ENCODE peak calls at places on chromosomes 3 and 15, in ten cellular contexts. L is transverse colon; U is lower lobe of right lung; H is tibial nerve; Y is MM.1S; I is iPS DF 6.9; T is psoas muscle; K is CD4-positive, CD25-positive, alpha-beta regulatory T cell; Q is coronary artery; A is upper lobe of left lung. N is an unnamed sample.

GRCh38 chr15:86266896-86267484 is 187.3 kb downstream of the AGBL1 start:
- DNase-seq in T (no peak), A (no peak), I (no peak), U (no peak), Q (no peak), K (no peak), Y (no peak), L (no peak), H (no peak), N (no peak)

GRCh38 chr3:197027151-197027895 is 2.3 kb downstream of the MELTF start:
- DNase-seq in U (no peak), A (peak; percentile 75), I (no peak), L (no peak), Q (peak; percentile 71), K (no peak), T (no peak), H (no peak), Y (no peak), N (no peak)

GRCh38 chr3:157086775-157087174 is 73.2 kb downstream of the CCNL1 start:
- DNase-seq in H (no peak), K (no peak), L (no peak), Y (no peak), U (no peak), Q (no peak), A (no peak), T (no peak), I (no peak), N (no peak)

GRCh38 chr3:168467085-168467714 is 371.5 kb upstream of the GOLIM4 start:
- DNase-seq in T (no peak), Q (no peak), U (no peak), I (peak; percentile 31), A (no peak), Y (peak; percentile 84), K (no peak), L (no peak), H (peak; percentile 14), N (no peak)

GRCh38 chr3:143484851-143485512 is 363.3 kb downstream of the SLC9A9 start:
- DNase-seq in Q (no peak), L (no peak), H (no peak), T (no peak), K (no peak), U (no peak), A (no peak), I (no peak), Y (no peak), N (no peak)

GRCh38 chr3:50658416-50658815 is 16.3 kb upstream of the DOCK3 start:
- DNase-seq in L (no peak), Q (peak; percentile 58), A (no peak), K (no peak), H (no peak), T (peak; percentile 11), Y (no peak), I (no peak), U (no peak), N (no peak)

GRCh38 chr15:29695486-29696167 is 126.6 kb downstream of the TJP1 start:
- DNase-seq in A (no peak), K (no peak), T (no peak), Y (peak; percentile 11), H (no peak), L (no peak), I (no peak), Q (no peak), U (no peak), N (no peak)

GRCh38 chr3:195221015-195221853 is 49.7 kb downstream of the XXYLT1 start:
- DNase-seq in A (no peak), T (no peak), I (no peak), U (no peak), Q (peak; percentile 72), K (no peak), Y (no peak), L (no peak), H (no peak), N (no peak)

GRCh38 chr15:78944669-78945407 is at the start of gene CTSH:
- DNase-seq in T (peak; percentile 88), K (peak; percentile 73), H (peak; percentile 42), Y (peak; percentile 77), I (peak; percentile 27), A (peak; percentile 98), U (peak; percentile 94), Q (no peak), L (peak; percentile 91), N (peak; percentile 75)

GRCh38 chr15:77251662-77252061 is 168.2 kb downstream of the PEAK1 start:
- DNase-seq in T (no peak), L (no peak), U (no peak), K (no peak), Q (no peak), I (peak; percentile 7), Y (no peak), A (no peak), H (no peak), N (peak; percentile 25)

DNA sequence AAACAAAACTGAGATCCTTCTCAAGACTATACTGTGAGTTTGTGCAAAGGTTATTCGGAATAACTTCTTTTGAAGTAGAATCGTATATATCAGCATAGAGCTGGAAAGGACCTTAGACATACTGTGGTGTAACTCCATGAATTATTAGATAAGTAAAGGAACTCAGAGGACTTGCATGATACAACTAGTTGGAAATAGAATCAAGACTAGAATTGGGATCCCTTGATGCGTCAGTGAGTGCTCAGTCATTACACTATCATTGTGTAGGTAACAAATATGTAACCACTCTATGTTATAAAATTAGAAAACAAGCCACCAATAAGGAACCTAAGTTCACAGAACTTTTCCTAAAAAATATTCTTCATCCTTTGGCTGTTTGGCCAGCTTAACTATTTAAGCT is 61.1 kb downstream of the CBLB start:
- DNase-seq in L (no peak), T (no peak), K (no peak), H (no peak), I (no peak), Y (no peak), U (no peak), A (no peak), Q (no peak), N (no peak)
- H3K27ac ChIP-seq in L (no peak overlapping the region), T (no peak overlapping the region), K (no peak overlapping the region), H (no peak overlapping the region), I (no peak overlapping the region), Y (no peak overlapping the region), U (no peak overlapping the region), A (no peak overlapping the region), Q (no peak overlapping the region), N (no peak overlapping the region)

DNA sequence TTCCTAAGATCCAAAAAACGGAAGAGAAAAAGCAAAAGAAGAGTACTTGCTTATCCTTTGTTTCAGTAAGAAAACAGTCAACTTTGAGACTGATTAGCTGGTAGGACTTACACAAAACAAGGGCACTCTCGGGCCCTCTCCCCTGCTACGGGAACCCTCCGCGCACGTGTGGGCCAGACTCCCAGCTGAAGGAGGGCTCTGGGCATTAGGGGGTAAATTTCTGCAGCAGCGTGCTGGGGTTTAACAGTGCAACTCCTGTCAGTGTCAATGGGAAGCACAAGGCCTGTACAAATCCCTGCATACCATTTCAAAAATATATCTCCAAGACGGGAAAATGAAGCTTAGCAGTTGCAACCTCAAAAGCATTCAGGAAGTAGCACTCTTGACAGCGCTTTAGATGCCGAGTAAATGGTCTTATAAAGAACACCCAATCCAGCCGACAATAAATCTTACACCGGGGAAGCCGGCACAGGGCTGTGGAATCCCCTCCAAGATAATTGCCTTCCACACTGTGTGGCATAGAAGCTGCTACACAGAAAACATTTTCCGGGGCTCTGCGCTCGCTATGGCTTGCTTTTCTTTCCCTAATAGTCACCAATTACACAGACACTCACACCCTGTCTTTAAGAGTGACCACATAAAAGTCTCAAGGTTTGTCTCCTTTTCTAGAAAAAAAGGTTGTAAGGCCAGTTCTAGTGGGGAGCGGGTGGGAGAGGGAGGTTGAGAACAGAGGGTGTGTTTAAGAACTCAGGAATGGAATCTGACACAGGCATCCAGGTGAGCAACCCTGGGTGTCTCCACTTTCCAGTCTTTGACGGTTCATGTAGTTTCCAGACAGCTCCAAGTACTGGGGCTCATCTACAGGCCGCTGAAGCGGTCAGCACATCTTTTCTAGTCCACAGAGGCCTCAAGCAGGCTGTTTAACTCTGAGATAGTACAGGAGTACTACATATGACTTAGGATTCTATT is 512.7 kb downstream of the FOXP1 start:
- DNase-seq in T (no peak), H (no peak), Y (no peak), A (peak; percentile 21), K (no peak), Q (no peak), I (no peak), L (no peak), U (no peak), N (no peak)
- H3K27ac ChIP-seq in T (no peak overlapping the region), H (no peak overlapping the region), Y (no peak overlapping the region), A (peak overlapping the region; percentile 35), K (no peak overlapping the region), Q (peak overlapping the region; percentile 71), I (no peak overlapping the region), L (peak overlapping the region; percentile 98), U (no peak overlapping the region), N (no peak overlapping the region)

GRCh38 chr3:15223684-15224575 is 17.9 kb downstream of the CAPN7 start:
- DNase-seq in H (no peak), A (no peak), U (no peak), T (no peak), Y (no peak), Q (no peak), K (no peak), I (no peak), L (no peak), N (no peak)
- H3K27ac ChIP-seq in H (no peak overlapping the region), A (no peak overlapping the region), U (no peak overlapping the region), T (no peak overlapping the region), Y (no peak overlapping the region), Q (no peak overlapping the region), K (no peak overlapping the region), I (no peak overlapping the region), L (no peak overlapping the region), N (peak overlapping the region; percentile 66)

GRCh38 chr3:164390046-164390445 is 688.2 kb downstream of the SI start:
- DNase-seq in H (no peak), L (no peak), A (no peak), U (no peak), I (no peak), K (no peak), Q (no peak), Y (no peak), T (no peak), N (no peak)

GRCh38 chr3:164393171-164393570 is 685.1 kb downstream of the SI start:
- DNase-seq in U (no peak), Y (no peak), A (no peak), L (no peak), I (no peak), Q (no peak), K (no peak), H (no peak), T (no peak), N (no peak)

GRCh38 chr3:164387236-164387635 is 691.1 kb downstream of the SI start:
- DNase-seq in H (no peak), K (no peak), Y (no peak), T (no peak), Q (no peak), A (no peak), L (no peak), I (no peak), U (no peak), N (no peak)
- H3K27ac ChIP-seq in H (no peak overlapping the region), K (no peak overlapping the region), Y (no peak overlapping the region), T (no peak overlapping the region), Q (no peak overlapping the region), A (no peak overlapping the region), L (no peak overlapping the region), I (no peak overlapping the region), U (no peak overlapping the region), N (no peak overlapping the region)

N was measured in caudate nucleus.